ENCODE peak calls at places on chromosome 10, in four cellular contexts. P is OCI-LY7; J is naive thymus-derived CD4-positive, alpha-beta T cell; C is tibial nerve. I is an unnamed sample.

GRCh38 chr10:73875139-73875475 is 752 bp upstream of the CAMK2G start:
- DNase-seq in P (peak; percentile 38), J (no peak), C (no peak), I (no peak)

GRCh38 chr10:3107426-3107961 is 40.1 kb downstream of the PFKP start:
- DNase-seq in P (no peak), J (no peak), C (peak; percentile 51), I (peak; percentile 96)

GRCh38 chr10:86872757-86873156 is 84.7 kb downstream of the MMRN2 start:
- DNase-seq in P (no peak), J (no peak), C (no peak), I (no peak)

GRCh38 chr10:24851595-24851994 is 100.8 kb downstream of the PRTFDC1 start:
- DNase-seq in P (no peak), J (no peak), C (no peak), I (no peak)

GRCh38 chr10:88783734-88784133 is 18.8 kb upstream of the LIPM start:
- DNase-seq in P (no peak), J (no peak), C (no peak), I (no peak)

GRCh38 chr10:89207801-89208551 is 859 bp upstream of the CH25H start:
- DNase-seq in P (no peak), J (peak; percentile 30), C (no peak), I (no peak)

GRCh38 chr10:81953420-81953819 is 78.4 kb downstream of the NRG3 start:
- DNase-seq in P (no peak), J (no peak), C (no peak), I (no peak)

GRCh38 chr10:44352316-44353127 is 32.4 kb downstream of the CXCL12 start:
- DNase-seq in P (no peak), J (no peak), C (peak; percentile 24), I (no peak)

GRCh38 chr10:26524161-26524831 is 86.2 kb downstream of the APBB1IP start:
- DNase-seq in P (no peak), J (no peak), C (no peak), I (no peak)

GRCh38 chr10:133258066-133258817 is 18.4 kb downstream of the ADAM8 start:
- DNase-seq in P (peak; percentile 34), J (no peak), C (no peak), I (no peak)

GRCh38 chr10:73901261-73901660 is 9.7 kb upstream of the PLAU start:
- DNase-seq in P (no peak), J (no peak), C (no peak), I (no peak)

GRCh38 chr10:123379156-123379555 is 225.0 kb downstream of the BUB3 start:
- DNase-seq in P (no peak), J (no peak), C (no peak), I (no peak)

GRCh38 chr10:68423522-68423921 is 16.4 kb upstream of the RUFY2 start:
- DNase-seq in P (no peak), J (peak; percentile 26), C (no peak), I (no peak)

GRCh38 chr10:22580711-22581110 is 133.7 kb downstream of the PIP4K2A start:
- DNase-seq in P (no peak), J (no peak), C (no peak), I (no peak)

GRCh38 chr10:128498746-128499145 is 372.5 kb upstream of the MKI67 start:
- DNase-seq in P (no peak), J (no peak), C (no peak), I (no peak)

GRCh38 chr10:110803830-110804338 is 67.8 kb upstream of the PDCD4 start:
- DNase-seq in P (peak; percentile 74), J (no peak), C (no peak), I (no peak)

DNA sequence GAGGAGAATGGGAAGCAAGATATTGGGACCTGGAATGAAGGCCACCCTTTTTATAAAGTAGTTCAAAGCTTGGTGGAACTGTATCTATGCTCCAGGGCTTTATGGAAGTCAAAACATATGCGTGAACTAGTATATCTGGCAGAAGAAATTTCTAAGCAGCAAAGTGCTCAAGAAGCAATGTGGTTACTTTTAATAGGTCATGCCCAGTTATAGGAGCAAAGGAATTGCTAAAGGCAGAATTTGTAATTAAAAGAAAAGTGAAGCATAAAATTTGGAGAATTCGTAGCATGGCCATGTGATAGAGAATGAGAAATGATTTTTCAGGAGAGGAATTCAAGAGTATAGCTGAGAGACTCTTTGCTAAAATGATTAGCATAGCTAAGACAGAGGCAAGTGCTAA is 1110.4 kb downstream of the XPNPEP1 start:
- DNase-seq in P (no peak), J (no peak), C (no peak), I (no peak)
- H3K9me3 ChIP-seq in P (no peaks in the 10 kb centered on the region), J (no peaks in the 10 kb centered on the region), C (no peaks in the 10 kb centered on the region), I (no peaks in the 10 kb centered on the region)

GRCh38 chr10:17199351-17199804 is 2.1 kb downstream of the TRDMT1 start:
- DNase-seq in P (no peak), J (no peak), C (no peak), I (peak; percentile 39)
- H3K27ac ChIP-seq in P (no peak overlapping the region), J (no peak overlapping the region), C (peak overlapping the region; percentile 97), I (peak overlapping the region; percentile 92)

GRCh38 chr10:30456262-30456661 is 22.3 kb downstream of the MAP3K8 start:
- DNase-seq in P (peak; percentile 83), J (no peak), C (no peak), I (no peak)
- H3K36me3 ChIP-seq in P (peaks cover 44% of the 10 kb centered on the region), J (no peaks in the 10 kb centered on the region), C (peaks cover 21% of the 10 kb centered on the region), I (peaks cover 3% of the 10 kb centered on the region)

DNA sequence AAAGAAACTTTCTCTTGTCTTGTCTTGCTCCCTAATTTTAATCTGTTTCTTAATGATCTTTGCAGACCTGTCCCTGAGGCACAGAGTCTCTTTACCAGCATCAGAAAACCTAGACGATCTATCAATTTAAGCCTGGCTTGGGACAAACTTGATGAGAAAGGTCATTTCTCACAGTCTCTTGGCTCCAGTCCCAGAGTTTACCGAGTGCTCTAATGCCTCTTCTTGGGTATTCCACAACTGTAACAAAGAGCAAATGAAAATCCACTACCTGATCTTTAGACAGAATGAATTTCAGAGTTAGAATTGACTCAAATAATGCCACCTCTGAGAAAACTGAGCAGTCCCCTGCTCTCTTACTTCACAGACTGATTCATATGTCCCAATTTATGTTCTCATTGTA is 106.4 kb upstream of the DNAJB12 start:
- DNase-seq in P (no peak), J (no peak), C (no peak), I (no peak)
- H3K9me3 ChIP-seq in P (no peaks in the 10 kb centered on the region), J (no peaks in the 10 kb centered on the region), C (no peaks in the 10 kb centered on the region), I (no peaks in the 10 kb centered on the region)

GRCh38 chr10:14240253-14241189 is 90.2 kb downstream of the FRMD4A start:
- DNase-seq in P (no peak), J (no peak), C (no peak), I (no peak)
- H3K27ac ChIP-seq in P (no peak overlapping the region), J (no peak overlapping the region), C (no peak overlapping the region), I (no peak overlapping the region)

DNA sequence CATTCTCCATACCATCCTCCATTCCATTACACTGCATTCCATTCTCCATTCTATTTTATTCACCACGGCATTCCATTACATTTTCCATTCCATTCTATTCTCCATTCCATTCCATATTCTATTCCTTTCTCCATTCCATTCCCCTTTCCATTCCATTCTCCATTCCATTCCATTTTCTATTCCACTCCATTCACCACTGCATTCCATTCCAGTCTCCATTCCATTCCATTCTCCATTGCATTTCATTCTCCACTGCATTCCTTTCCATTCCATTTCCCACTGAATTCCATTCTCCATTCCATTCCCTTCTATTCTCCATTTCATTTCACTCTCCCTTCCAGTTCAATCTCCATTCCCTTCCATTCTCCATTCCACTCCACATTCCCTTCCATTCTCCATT is 79.6 kb downstream of the NSUN6 start:
- DNase-seq in P (no peak), J (no peak), C (no peak), I (no peak)
- H3K36me3 ChIP-seq in P (peaks cover 6% of the 10 kb centered on the region), J (no peaks in the 10 kb centered on the region), C (peaks cover 3% of the 10 kb centered on the region), I (no peaks in the 10 kb centered on the region)

I was measured in SJSA1.